ENCODE peak calls at places on chromosomes 5 and 9, in seven cellular contexts. G, D, C, Z, H, U and Y are unnamed samples.

GRCh38 chr5:97458851-97459250 is 275.8 kb upstream of the RIOK2 start:
- DNase-seq in C (no peak), G (no peak), U (no peak), Z (no peak), D (no peak), H (no peak), Y (no peak)

GRCh38 chr9:131254107-131254491 is 22.2 kb downstream of the FAM78A start:
- DNase-seq in U (no peak), H (no peak), C (no peak), G (no peak), D (no peak), Z (no peak), Y (no peak)

GRCh38 chr5:149030392-149030791 is 32.5 kb downstream of the SH3TC2 start:
- DNase-seq in G (no peak), U (no peak), Z (no peak), D (no peak), C (no peak), H (no peak), Y (no peak)

GRCh38 chr5:76622076-76622475 is 1.1 kb downstream of the F2RL2 start:
- DNase-seq in H (no peak), D (no peak), Z (no peak), C (no peak), G (no peak), U (no peak), Y (no peak)

GRCh38 chr5:173323121-173323798 is 5.0 kb downstream of the STC2 start:
- DNase-seq in G (no peak), D (no peak), U (no peak), C (no peak), Z (no peak), H (no peak), Y (no peak)

GRCh38 chr9:38363589-38363925 is 28.9 kb upstream of the ALDH1B1 start:
- DNase-seq in D (no peak), G (no peak), H (no peak), Z (no peak), C (no peak), U (no peak), Y (no peak)

GRCh38 chr9:126297656-126298318 is 28.8 kb upstream of the MVB12B start:
- DNase-seq in D (no peak), H (no peak), U (no peak), G (no peak), Z (no peak), C (no peak), Y (no peak)

GRCh38 chr9:133513214-133514088 is 11.3 kb downstream of the MYMK start:
- DNase-seq in D (no peak), Z (no peak), H (no peak), G (no peak), U (no peak), C (no peak), Y (no peak)

GRCh38 chr5:136802382-136802781 is 437.0 kb upstream of the TRPC7 start:
- DNase-seq in U (no peak), D (no peak), Z (no peak), G (no peak), H (no peak), C (peak), Y (no peak)

GRCh38 chr5:66987126-66987525 is 209.5 kb downstream of the CD180 start:
- DNase-seq in Z (no peak), U (no peak), H (no peak), G (no peak), D (no peak), C (no peak), Y (no peak)

GRCh38 chr9:89484475-89485404 is 13.2 kb downstream of the SEMA4D start:
- DNase-seq in H (no peak), Z (no peak), U (no peak), G (no peak), C (no peak), D (no peak), Y (no peak)

GRCh38 chr9:75852746-75853145 is 37.7 kb upstream of the PCSK5 start:
- DNase-seq in C (no peak), D (no peak), G (no peak), U (no peak), H (no peak), Z (no peak), Y (no peak)

GRCh38 chr9:6197330-6197729 is 18.3 kb upstream of the IL33 start:
- DNase-seq in Z (no peak), D (no peak), G (no peak), U (no peak), H (no peak), C (peak), Y (no peak)

GRCh38 chr9:82606761-82607382 is 456.1 kb downstream of the RASEF start:
- DNase-seq in D (no peak), U (peak), C (peak), H (no peak), Z (peak), G (no peak), Y (no peak)

GRCh38 chr5:157914389-157914788 is 55.4 kb upstream of the CLINT1 start:
- DNase-seq in G (no peak), Z (peak), D (no peak), H (no peak), C (no peak), U (peak), Y (no peak)

GRCh38 chr5:95895771-95896170 is 65.9 kb downstream of the ELL2 start:
- DNase-seq in D (no peak), C (no peak), H (peak), Z (no peak), G (no peak), U (no peak), Y (no peak)

GRCh38 chr5:102411-103043 is 10.6 kb downstream of the PLEKHG4B start:
- DNase-seq in C (no peak), D (no peak), U (no peak), Z (no peak), G (no peak), H (no peak), Y (no peak)

GRCh38 chr5:138972836-138973235 is 97.7 kb upstream of the LRRTM2 start:
- DNase-seq in G (no peak), Z (peak), H (no peak), U (no peak), C (no peak), D (no peak), Y (no peak)

GRCh38 chr9:104725014-104725413 is 22.5 kb upstream of the NIPSNAP3A start:
- DNase-seq in U (no peak), H (no peak), G (no peak), Z (peak), D (no peak), C (no peak), Y (no peak)

GRCh38 chr5:135999396-136000139 is 29.2 kb upstream of the TGFBI start:
- DNase-seq in D (no peak), Z (no peak), C (no peak), G (no peak), H (no peak), U (no peak), Y (no peak)

GRCh38 chr5:148805323-148806290 is 20.8 kb upstream of the ADRB2 start:
- DNase-seq in D (no peak), Z (no peak), H (no peak), U (no peak), G (no peak), C (no peak), Y (no peak)

GRCh38 chr9:18404482-18405029 is 69.4 kb upstream of the ADAMTSL1 start:
- DNase-seq in C (no peak), H (no peak), U (no peak), G (no peak), D (no peak), Z (peak), Y (no peak)